ENCODE peak calls at places on chromosomes 5 and 9, in four cellular contexts. One of them, this sample, is unnamed.

GRCh38 chr5:35771321-35771720 is 85.4 kb upstream of the IL7R start:
- DNase-seq in H1: no peak
- DNase-seq in GM12878: no peak
- DNase-seq in HepG2: no peak
- DNase-seq in this sample: no peak

GRCh38 chr9:101639301-101639700 is 44.5 kb upstream of the PPP3R2 start:
- DNase-seq in HepG2: no peak
- DNase-seq in H1: no peak
- DNase-seq in GM12878: no peak
- DNase-seq in this sample: no peak

GRCh38 chr5:178205010-178205748 is 846 bp downstream of the HNRNPAB start:
- DNase-seq in HepG2: peak; percentile 50
- DNase-seq in GM12878: no peak
- DNase-seq in H1: no peak
- DNase-seq in this sample: no peak

GRCh38 chr5:1282139-1282992 is 12.5 kb downstream of the TERT start:
- DNase-seq in HepG2: no peak
- DNase-seq in H1: no peak
- DNase-seq in GM12878: no peak
- DNase-seq in this sample: no peak

GRCh38 chr5:139459451-139459934 is 3.0 kb downstream of the ECSCR start:
- DNase-seq in GM12878: peak; percentile 64
- DNase-seq in H1: no peak
- DNase-seq in HepG2: peak; percentile 52
- DNase-seq in this sample: no peak

GRCh38 chr9:111940697-111941096 is 44.1 kb downstream of the UGCG start:
- DNase-seq in GM12878: no peak
- DNase-seq in H1: no peak
- DNase-seq in HepG2: no peak
- DNase-seq in this sample: no peak

GRCh38 chr5:170585278-170585677 is 81.5 kb downstream of the KCNIP1 start:
- DNase-seq in HepG2: no peak
- DNase-seq in H1: no peak
- DNase-seq in GM12878: no peak
- DNase-seq in this sample: no peak

GRCh38 chr9:108844391-108844790 is 11.4 kb downstream of the ACTL7B start:
- DNase-seq in GM12878: no peak
- DNase-seq in H1: no peak
- DNase-seq in HepG2: no peak
- DNase-seq in this sample: no peak

GRCh38 chr5:147756566-147756965 is 26.0 kb downstream of the JAKMIP2 start:
- DNase-seq in HepG2: no peak
- DNase-seq in H1: no peak
- DNase-seq in GM12878: no peak
- DNase-seq in this sample: no peak

GRCh38 chr9:125241863-125242739 is 958 bp upstream of the HSPA5 start:
- DNase-seq in GM12878: no peak
- DNase-seq in HepG2: no peak
- DNase-seq in H1: no peak
- DNase-seq in this sample: no peak

GRCh38 chr9:29701536-29701935 is 2128.3 kb upstream of the C9orf72 start:
- DNase-seq in H1: no peak
- DNase-seq in HepG2: no peak
- DNase-seq in GM12878: no peak
- DNase-seq in this sample: no peak

GRCh38 chr5:2776338-2777302 is 25.1 kb upstream of the IRX2 start:
- DNase-seq in H1: no peak
- DNase-seq in HepG2: no peak
- DNase-seq in GM12878: no peak
- DNase-seq in this sample: no peak

GRCh38 chr9:131043646-131044045 is 34.7 kb downstream of the LAMC3 start:
- DNase-seq in H1: no peak
- DNase-seq in GM12878: no peak
- DNase-seq in HepG2: no peak
- DNase-seq in this sample: no peak

GRCh38 chr5:13503017-13503416 is 441.5 kb downstream of the DNAH5 start:
- DNase-seq in H1: no peak
- DNase-seq in GM12878: no peak
- DNase-seq in HepG2: no peak
- DNase-seq in this sample: no peak

GRCh38 chr5:78472469-78473106 is 112.2 kb downstream of the SCAMP1 start:
- DNase-seq in HepG2: peak; percentile 25
- DNase-seq in GM12878: no peak
- DNase-seq in H1: no peak
- DNase-seq in this sample: no peak

GRCh38 chr9:123401879-123402513 is 46.0 kb downstream of the CRB2 start:
- DNase-seq in GM12878: no peak
- DNase-seq in H1: no peak
- DNase-seq in HepG2: peak; percentile 39
- DNase-seq in this sample: peak; percentile 44

GRCh38 chr5:565782-566445 is 41.7 kb upstream of the SLC9A3 start:
- DNase-seq in GM12878: no peak
- DNase-seq in H1: peak; percentile 21
- DNase-seq in HepG2: no peak
- DNase-seq in this sample: no peak

GRCh38 chr5:115624994-115625393 is 842 bp downstream of the TMED7 start:
- DNase-seq in H1: no peak
- DNase-seq in GM12878: no peak
- DNase-seq in HepG2: peak; percentile 6
- DNase-seq in this sample: no peak

GRCh38 chr9:72665421-72665820 is 144.0 kb downstream of the TMC1 start:
- DNase-seq in GM12878: no peak
- DNase-seq in H1: no peak
- DNase-seq in HepG2: no peak
- DNase-seq in this sample: no peak

GRCh38 chr5:141941779-141942178 is 16.2 kb downstream of the PCDH12 start:
- DNase-seq in H1: no peak
- DNase-seq in GM12878: no peak
- DNase-seq in HepG2: no peak
- DNase-seq in this sample: no peak

GRCh38 chr5:115962565-115963402 is 509 bp downstream of the LVRN start:
- DNase-seq in GM12878: no peak
- DNase-seq in HepG2: no peak
- DNase-seq in H1: no peak
- DNase-seq in this sample: no peak

GRCh38 chr9:137630126-137630525 is 11.3 kb downstream of the EHMT1 start:
- DNase-seq in HepG2: no peak
- DNase-seq in GM12878: no peak
- DNase-seq in H1: no peak
- DNase-seq in this sample: no peak

GRCh38 chr5:151742870-151743294 is 15.5 kb downstream of the ATOX1 start:
- DNase-seq in HepG2: peak; percentile 41
- DNase-seq in GM12878: no peak
- DNase-seq in H1: no peak
- DNase-seq in this sample: peak; percentile 55

GRCh38 chr9:107471562-107471961 is 18.0 kb downstream of the KLF4 start:
- DNase-seq in HepG2: no peak
- DNase-seq in GM12878: no peak
- DNase-seq in H1: no peak
- DNase-seq in this sample: no peak

GRCh38 chr9:4062966-4063365 is 236.9 kb downstream of the GLIS3 start:
- DNase-seq in GM12878: no peak
- DNase-seq in HepG2: no peak
- DNase-seq in H1: no peak
- DNase-seq in this sample: no peak

GRCh38 chr9:136545966-136546696 is at the start of gene NOTCH1:
- DNase-seq in HepG2: peak; percentile 30
- DNase-seq in H1: no peak
- DNase-seq in GM12878: peak; percentile 80
- DNase-seq in this sample: peak; percentile 88

GRCh38 chr5:40221796-40222195 is 457.9 kb upstream of the PTGER4 start:
- DNase-seq in GM12878: no peak
- DNase-seq in H1: no peak
- DNase-seq in HepG2: no peak
- DNase-seq in this sample: no peak

GRCh38 chr9:134601764-134602163 is 39.8 kb upstream of the COL5A1 start:
- DNase-seq in H1: no peak
- DNase-seq in HepG2: no peak
- DNase-seq in GM12878: no peak
- DNase-seq in this sample: no peak

GRCh38 chr5:130884033-130884432 is 281.0 kb downstream of the HINT1 start:
- DNase-seq in GM12878: no peak
- DNase-seq in H1: no peak
- DNase-seq in HepG2: no peak
- DNase-seq in this sample: no peak

GRCh38 chr9:89595646-89596045 is 9.2 kb upstream of the GADD45G start:
- DNase-seq in HepG2: no peak
- DNase-seq in GM12878: no peak
- DNase-seq in H1: no peak
- DNase-seq in this sample: no peak

GRCh38 chr5:56950626-56951130 is 1.2 kb downstream of the MIER3 start:
- DNase-seq in GM12878: peak; percentile 5
- DNase-seq in H1: no peak
- DNase-seq in HepG2: peak; percentile 3
- DNase-seq in this sample: peak; percentile 16

GRCh38 chr9:82363666-82364065 is 375.1 kb downstream of the SPATA31D1 start:
- DNase-seq in H1: no peak
- DNase-seq in GM12878: no peak
- DNase-seq in HepG2: no peak
- DNase-seq in this sample: no peak

GRCh38 chr9:127825319-127826051 is 22.8 kb downstream of the FPGS start:
- DNase-seq in GM12878: no peak
- DNase-seq in H1: peak; percentile 73
- DNase-seq in HepG2: peak; percentile 56
- DNase-seq in this sample: peak; percentile 54

GRCh38 chr5:56737002-56737621 is 78.2 kb upstream of the MAP3K1 start:
- DNase-seq in HepG2: no peak
- DNase-seq in H1: no peak
- DNase-seq in GM12878: no peak
- DNase-seq in this sample: no peak

GRCh38 chr9:130579738-130580463 is 524 bp downstream of the FUBP3 start:
- DNase-seq in H1: no peak
- DNase-seq in GM12878: no peak
- DNase-seq in HepG2: no peak
- DNase-seq in this sample: no peak

DNA sequence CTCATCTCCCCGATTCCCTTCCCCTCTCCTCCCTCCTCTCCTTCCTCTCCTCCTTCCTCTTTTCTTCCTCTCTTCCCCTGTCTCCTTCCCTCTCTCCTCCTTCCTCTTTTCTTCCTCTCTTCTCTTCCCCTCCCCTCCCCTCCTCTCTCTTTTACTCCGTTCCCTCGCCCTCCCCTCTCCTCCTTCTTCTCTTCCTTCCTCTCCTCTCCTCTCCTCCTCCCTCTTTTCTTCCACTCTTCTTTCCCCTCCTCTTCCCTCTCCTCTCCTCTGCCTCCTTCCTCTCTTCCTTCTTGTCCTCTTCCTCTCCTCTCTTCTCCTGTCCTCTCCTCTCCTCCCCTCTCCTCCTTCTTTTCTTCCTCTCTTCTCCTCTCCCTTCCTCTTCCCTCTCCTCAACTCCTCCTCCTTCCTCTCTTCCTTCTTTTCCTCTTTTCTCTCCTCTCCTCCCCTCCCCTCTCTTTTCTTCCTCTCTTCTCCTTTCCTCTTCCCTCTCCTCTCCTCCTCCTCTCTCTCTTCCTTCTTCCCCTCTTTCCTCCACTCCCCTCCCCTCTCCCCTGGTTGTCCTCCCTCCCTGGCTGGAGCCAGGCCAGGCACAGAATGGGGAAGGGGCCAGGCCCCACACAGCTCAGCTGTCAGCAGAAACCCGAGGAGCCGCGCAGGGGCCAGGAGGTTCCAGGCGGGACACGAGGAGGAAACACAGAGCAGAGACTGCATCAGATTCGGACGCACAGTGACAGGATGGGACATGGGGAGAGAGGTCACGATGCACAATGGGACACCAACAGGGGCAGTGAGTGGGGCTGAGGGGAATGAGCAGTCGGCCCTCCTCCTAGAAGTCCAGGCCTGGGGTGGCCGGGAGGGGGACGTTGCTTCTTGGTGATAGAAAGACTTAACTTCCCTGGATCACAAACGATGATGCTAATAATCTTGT is 48.0 kb downstream of the CAMK2A start:
- DNase-seq in GM12878: no peak
- DNase-seq in H1: no peak
- DNase-seq in HepG2: no peak
- DNase-seq in this sample: no peak
- TF ChIP-seq SUZ12 in GM12878: no peak
- TF ChIP-seq SUZ12 in H1: no peak
- TF ChIP-seq SUZ12 in HepG2: no peak
- TF ChIP-seq SUZ12 in this sample: no peak

DNA sequence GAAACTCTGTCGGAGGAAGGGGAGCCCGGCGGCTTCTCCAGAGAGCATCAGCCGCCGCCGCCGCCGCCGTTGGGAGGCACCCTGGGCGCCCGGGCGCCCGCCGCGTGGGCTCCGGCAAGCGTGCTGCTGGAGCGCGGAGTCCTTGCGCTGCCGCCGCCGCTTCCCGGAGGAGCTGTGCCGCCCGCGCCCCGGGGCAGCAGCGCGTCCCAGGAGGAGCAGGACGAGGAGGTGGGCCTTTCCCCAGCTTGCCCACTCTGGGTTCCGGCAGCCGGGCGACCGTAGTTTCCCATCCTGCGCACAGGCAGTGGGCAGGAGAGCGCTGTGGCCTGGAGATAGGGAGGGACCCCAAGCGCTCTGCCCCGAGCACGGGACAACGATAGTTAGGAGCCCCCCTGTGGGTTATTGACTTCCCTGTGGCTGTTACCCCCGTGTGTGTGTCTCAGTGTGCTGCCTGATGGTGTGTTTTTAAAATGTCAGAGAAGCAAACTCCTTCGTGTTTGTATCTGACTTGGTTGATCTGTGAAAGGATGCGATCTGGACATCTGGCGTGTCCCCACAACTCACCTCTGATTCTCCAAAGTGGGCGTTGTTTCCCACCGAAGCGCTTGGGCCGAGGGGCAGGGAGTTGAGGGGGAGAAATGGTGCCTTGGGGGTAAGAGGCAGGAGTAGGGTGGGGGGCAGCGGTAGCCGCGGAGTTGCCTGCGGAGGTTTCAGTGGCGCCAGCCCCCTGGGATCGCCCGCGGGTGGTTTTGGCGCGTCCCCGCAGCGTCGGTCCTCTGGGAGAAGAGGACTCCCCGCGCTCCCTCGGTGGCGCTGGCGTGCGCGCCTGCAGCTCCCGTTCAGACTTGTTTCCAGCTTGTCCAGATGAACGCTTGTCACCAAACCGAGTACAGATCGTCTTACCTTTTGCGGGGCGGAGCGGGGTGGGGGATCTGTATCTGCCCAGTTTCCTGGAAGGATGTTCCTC is 881 bp downstream of the MAST4 start:
- DNase-seq in GM12878: no peak
- DNase-seq in H1: no peak
- DNase-seq in HepG2: no peak
- DNase-seq in this sample: no peak
- TF ChIP-seq YY1 in GM12878: no peak
- TF ChIP-seq YY1 in H1: no peak
- TF ChIP-seq YY1 in HepG2: no peak
- TF ChIP-seq YY1 in this sample: no peak

GRCh38 chr9:76638001-76638400 is 126.2 kb upstream of the PCA3 start:
- DNase-seq in GM12878: no peak
- DNase-seq in HepG2: no peak
- DNase-seq in H1: no peak
- DNase-seq in this sample: no peak
- TF ChIP-seq SUZ12 in GM12878: no peak
- TF ChIP-seq SUZ12 in HepG2: no peak
- TF ChIP-seq SUZ12 in H1: no peak
- TF ChIP-seq SUZ12 in this sample: no peak

GRCh38 chr9:98550206-98550820 is 158.4 kb downstream of the GABBR2 start:
- DNase-seq in HepG2: no peak
- DNase-seq in GM12878: no peak
- DNase-seq in H1: no peak
- DNase-seq in this sample: no peak
- TF ChIP-seq YY1 in HepG2: no peak
- TF ChIP-seq YY1 in GM12878: no peak
- TF ChIP-seq YY1 in H1: no peak
- TF ChIP-seq YY1 in this sample: no peak

GRCh38 chr9:117987945-117988344 is 283.7 kb downstream of the TLR4 start:
- DNase-seq in H1: no peak
- DNase-seq in GM12878: no peak
- DNase-seq in HepG2: no peak
- DNase-seq in this sample: no peak
- TF ChIP-seq SUZ12 in H1: no peak
- TF ChIP-seq SUZ12 in GM12878: no peak
- TF ChIP-seq SUZ12 in HepG2: no peak
- TF ChIP-seq SUZ12 in this sample: no peak